ENCODE peak calls at places on chromosomes 12 and 14, in seven cellular contexts. O is IMR-90, I is body of pancreas, H is mesenchymal stem cell, D is cardiac muscle cell, A is uterus, C is lower lobe of right lung. L is an unnamed sample. For H3K9me3, the result is how much of the 10 kb centered on the place peaks cover.

GRCh38 chr12:25438638-25439037 is 114.4 kb downstream of the LMNTD1 start:
- DNase-seq in O (peak), I (no peak), H (peak), D (peak), A (no peak), C (no peak), L (no peak)

GRCh38 chr14:95394981-95395737 is 75.5 kb upstream of the CLMN start:
- DNase-seq in O (no peak), I (no peak), H (no peak), D (no peak), A (no peak), C (no peak), L (peak)

GRCh38 chr12:95623554-95624170 is 72.4 kb upstream of the USP44 start:
- DNase-seq in O (peak), I (peak), H (peak), D (peak), A (no peak), C (peak), L (peak)

GRCh38 chr14:104937161-104937560 is 12.5 kb downstream of the PLD4 start:
- DNase-seq in O (no peak), I (no peak), H (no peak), D (no peak), A (peak), C (no peak), L (no peak)

GRCh38 chr12:58804749-58805148 is 115.6 kb downstream of the LRIG3 start:
- DNase-seq in O (no peak), I (no peak), H (no peak), D (no peak), A (no peak), C (no peak), L (no peak)

GRCh38 chr12:66678640-66679268 is at the start of gene GRIP1:
- DNase-seq in O (no peak), I (no peak), H (no peak), D (no peak), A (no peak), C (no peak), L (no peak)

GRCh38 chr14:61077946-61078738 is 97.1 kb downstream of the SLC38A6 start:
- DNase-seq in O (peak), I (no peak), H (no peak), D (no peak), A (no peak), C (no peak), L (no peak)

GRCh38 chr14:64194404-64194803 is 99.8 kb downstream of the ESR2 start:
- DNase-seq in O (no peak), I (no peak), H (no peak), D (no peak), A (no peak), C (no peak), L (no peak)

GRCh38 chr12:13234045-13234641 is 37.6 kb downstream of the EMP1 start:
- DNase-seq in O (peak), I (peak), H (peak), D (peak), A (peak), C (no peak), L (no peak)

GRCh38 chr12:61138381-61138759 is 1121.8 kb upstream of the USP15 start:
- DNase-seq in O (no peak), I (no peak), H (no peak), D (no peak), A (no peak), C (no peak), L (no peak)

GRCh38 chr14:61475316-61475715 is 153.9 kb downstream of the PRKCH start:
- DNase-seq in O (peak), I (no peak), H (peak), D (peak), A (no peak), C (no peak), L (no peak)

GRCh38 chr12:108722992-108723766 is 8.1 kb downstream of the CORO1C start:
- DNase-seq in O (peak), I (no peak), H (peak), D (peak), A (no peak), C (no peak), L (no peak)

GRCh38 chr12:109736552-109737108 is 23.0 kb downstream of the FAM222A start:
- DNase-seq in O (peak), I (peak), H (peak), D (peak), A (peak), C (peak), L (no peak)

GRCh38 chr12:68794653-68795253 is 13.2 kb upstream of the MDM2 start:
- DNase-seq in O (peak), I (no peak), H (peak), D (no peak), A (no peak), C (no peak), L (no peak)

GRCh38 chr14:100132161-100132902 is 27.1 kb downstream of the DEGS2 start:
- DNase-seq in O (no peak), I (no peak), H (no peak), D (peak), A (peak), C (no peak), L (no peak)

GRCh38 chr12:56256326-56256960 is 1.7 kb downstream of the ANKRD52 start:
- DNase-seq in O (peak), I (no peak), H (peak), D (peak), A (no peak), C (no peak), L (no peak)

GRCh38 chr12:52200086-52200782 is 8.4 kb upstream of the KRT80 start:
- DNase-seq in O (no peak), I (no peak), H (no peak), D (no peak), A (no peak), C (peak), L (no peak)

GRCh38 chr14:83940253-83940652 is 1589.7 kb upstream of the FLRT2 start:
- DNase-seq in O (no peak), I (no peak), H (no peak), D (peak), A (no peak), C (no peak), L (no peak)

GRCh38 chr12:53623986-53624385 is 2.2 kb downstream of the ATF7 start:
- DNase-seq in O (peak), I (peak), H (peak), D (peak), A (peak), C (no peak), L (no peak)

GRCh38 chr12:71426648-71427047 is 12.9 kb upstream of the LGR5 start:
- DNase-seq in O (peak), I (no peak), H (peak), D (peak), A (no peak), C (no peak), L (no peak)

GRCh38 chr12:9883175-9883574 is 1.9 kb downstream of the KLRF2 start:
- DNase-seq in O (no peak), I (no peak), H (no peak), D (peak), A (no peak), C (no peak), L (no peak)

GRCh38 chr12:115114140-115114539 is 430.2 kb upstream of the TBX3 start:
- DNase-seq in O (no peak), I (no peak), H (no peak), D (no peak), A (no peak), C (no peak), L (no peak)

GRCh38 chr12:93518725-93519124 is 51.4 kb downstream of the MRPL42 start:
- DNase-seq in O (peak), I (no peak), H (peak), D (peak), A (no peak), C (no peak), L (no peak)

GRCh38 chr14:86683525-86683924 is 1153.6 kb downstream of the FLRT2 start:
- DNase-seq in O (no peak), I (no peak), H (no peak), D (no peak), A (no peak), C (no peak), L (no peak)

GRCh38 chr14:29940482-29940881 is 12.8 kb upstream of the PRKD1 start:
- DNase-seq in O (no peak), I (no peak), H (no peak), D (no peak), A (no peak), C (no peak), L (no peak)
- H3K9me3 ChIP-seq in O (under half), I (under half), H (under half), D (under half), A (under half), C (under half), L (under half)

GRCh38 chr12:46084666-46085631 is 94.6 kb upstream of the SCAF11 start:
- DNase-seq in O (no peak), I (no peak), H (no peak), D (no peak), A (no peak), C (no peak), L (no peak)

GRCh38 chr12:46088040-46088439 is 97.7 kb upstream of the SCAF11 start:
- DNase-seq in O (no peak), I (no peak), H (no peak), D (no peak), A (no peak), C (no peak), L (no peak)

DNA sequence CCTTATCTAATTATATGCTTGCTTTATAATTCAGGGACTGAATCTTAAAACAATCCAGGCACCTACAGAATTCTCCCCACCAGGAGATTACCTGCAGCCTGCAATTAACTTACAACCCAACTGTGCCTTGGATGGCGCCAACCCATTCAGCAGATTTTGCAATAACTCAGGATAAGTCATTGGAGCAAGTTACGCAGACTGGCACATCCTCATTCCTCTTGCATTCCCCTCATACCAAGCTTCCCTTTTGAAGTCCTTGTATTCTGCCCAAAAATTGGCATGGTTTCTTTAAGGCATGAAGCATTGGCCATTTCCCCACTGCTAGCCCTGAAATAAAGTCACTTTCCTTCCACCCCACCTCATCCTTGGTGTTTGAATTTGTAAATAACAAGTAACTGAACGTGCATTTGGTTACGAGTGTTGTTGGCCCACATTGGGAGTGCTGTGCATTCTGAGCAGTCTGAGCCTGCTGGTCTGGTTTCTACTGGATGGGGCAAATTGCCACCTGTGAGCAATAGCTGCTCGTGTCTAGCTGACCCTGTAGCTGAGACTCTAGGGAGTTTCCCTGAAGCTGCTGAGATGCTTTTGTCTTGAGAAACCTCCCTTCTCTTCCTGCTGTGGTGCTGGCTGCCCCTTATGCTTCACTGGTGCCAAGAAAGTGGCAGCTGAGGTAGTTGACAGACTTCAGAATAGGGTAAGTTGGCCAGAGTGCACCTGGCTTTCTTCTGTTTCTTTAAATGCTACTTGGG is 99.2 kb upstream of the SCAF11 start:
- DNase-seq in O (no peak), I (no peak), H (no peak), D (no peak), A (no peak), C (no peak), L (no peak)
- H3K27ac ChIP-seq in O (no peak), I (no peak), H (no peak), D (no peak), A (no peak), C (no peak), L (no peak)

DNA sequence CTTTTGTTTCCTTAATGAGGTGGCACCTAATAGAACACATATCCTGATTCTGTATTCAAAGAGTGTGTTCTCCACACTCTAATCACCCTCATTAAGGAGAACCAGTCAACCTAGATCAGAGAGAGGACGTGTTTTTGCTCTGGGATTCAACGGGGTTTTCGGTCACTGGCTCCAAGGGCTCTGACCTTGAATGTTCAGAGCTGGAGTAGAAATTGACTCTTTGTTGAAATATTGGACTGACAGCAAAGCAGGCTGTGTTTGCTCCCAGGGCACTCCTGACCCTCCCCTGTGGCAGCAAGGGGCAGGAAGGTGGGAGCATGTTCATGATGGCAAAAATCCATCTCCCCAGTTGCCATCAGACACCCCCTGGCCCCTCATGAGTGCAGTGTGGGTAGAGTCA is 1193.0 kb downstream of the AACS start:
- DNase-seq in O (no peak), I (no peak), H (no peak), D (no peak), A (no peak), C (no peak), L (no peak)
- H3K9me3 ChIP-seq in O (under half), I (under half), H (under half), D (under half), A (under half), C (under half), L (under half)

DNA sequence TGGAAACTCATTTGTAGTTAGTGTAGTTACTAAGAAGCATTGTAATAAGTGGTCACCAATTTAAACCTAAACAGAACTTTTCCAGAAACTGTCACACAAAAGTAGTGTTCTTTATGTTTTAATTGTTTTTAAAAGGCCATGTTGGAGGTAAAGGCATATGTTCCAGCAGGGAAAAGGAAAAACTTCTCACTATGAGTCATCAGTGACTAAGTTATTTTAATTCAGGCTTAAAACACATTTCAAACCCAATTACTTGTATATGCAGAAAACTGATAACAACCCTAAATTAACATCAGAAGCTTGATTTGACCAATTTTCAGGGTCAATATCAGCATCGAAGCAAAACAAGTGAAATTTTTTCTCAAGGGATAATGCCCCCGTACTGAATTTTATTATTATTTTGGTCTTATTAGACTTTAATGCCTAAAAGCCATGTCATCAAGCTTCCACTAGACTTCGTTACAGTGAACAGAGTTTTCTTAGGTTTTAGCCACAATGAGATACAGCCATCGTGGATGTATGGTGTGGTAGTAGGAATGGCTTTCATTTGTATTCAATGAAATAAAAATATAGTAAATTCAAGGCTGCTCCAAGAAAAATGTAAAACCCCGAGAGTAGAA is 11.8 kb downstream of the TAOK3 start:
- DNase-seq in O (peak), I (no peak), H (peak), D (peak), A (no peak), C (no peak), L (no peak)
- H3K27ac ChIP-seq in O (peak), I (no peak), H (peak), D (no peak), A (no peak), C (no peak), L (no peak)

L was measured in ascending aorta.